ENCODE peak calls at places on chromosomes 13 and 19, in eight cellular contexts. One of them, this sample, is unnamed.

GRCh38 chr19:10070730-10071446 is 15.2 kb upstream of the SHFL start:
- DNase-seq in activated gamma-delta T cell treated with anti-CD3 and anti-CD28 coated beads, Interleukin-2, amount 50 U/mL, for 16 hours: no peak
- DNase-seq in Daoy: no peak
- DNase-seq in activated CD4-positive, alpha-beta T cell treated with anti-CD3 and anti-CD28 coated beads, Interleukin-2, amount 50 U/mL, for 1 hour: no peak
- DNase-seq in adipocyte: no peak
- DNase-seq in PC-3: no peak
- DNase-seq in fibroblast of pulmonary artery: no peak
- DNase-seq in NCI-H69: no peak
- DNase-seq in this sample: no peak

GRCh38 chr13:99698816-99699099 is 197.5 kb downstream of the TM9SF2 start:
- DNase-seq in PC-3: no peak
- DNase-seq in activated gamma-delta T cell treated with anti-CD3 and anti-CD28 coated beads, Interleukin-2, amount 50 U/mL, for 16 hours: no peak
- DNase-seq in adipocyte: no peak
- DNase-seq in Daoy: no peak
- DNase-seq in activated CD4-positive, alpha-beta T cell treated with anti-CD3 and anti-CD28 coated beads, Interleukin-2, amount 50 U/mL, for 1 hour: no peak
- DNase-seq in fibroblast of pulmonary artery: no peak
- DNase-seq in NCI-H69: peak
- DNase-seq in this sample: no peak

GRCh38 chr19:33125929-33126388 is 6.0 kb upstream of the WDR88 start:
- DNase-seq in PC-3: peak
- DNase-seq in adipocyte: peak
- DNase-seq in Daoy: peak
- DNase-seq in NCI-H69: peak
- DNase-seq in fibroblast of pulmonary artery: peak
- DNase-seq in activated CD4-positive, alpha-beta T cell treated with anti-CD3 and anti-CD28 coated beads, Interleukin-2, amount 50 U/mL, for 1 hour: peak
- DNase-seq in activated gamma-delta T cell treated with anti-CD3 and anti-CD28 coated beads, Interleukin-2, amount 50 U/mL, for 16 hours: peak
- DNase-seq in this sample: peak

GRCh38 chr19:1163934-1164683 is 10.0 kb downstream of the SBNO2 start:
- DNase-seq in activated gamma-delta T cell treated with anti-CD3 and anti-CD28 coated beads, Interleukin-2, amount 50 U/mL, for 16 hours: no peak
- DNase-seq in activated CD4-positive, alpha-beta T cell treated with anti-CD3 and anti-CD28 coated beads, Interleukin-2, amount 50 U/mL, for 1 hour: no peak
- DNase-seq in fibroblast of pulmonary artery: no peak
- DNase-seq in NCI-H69: peak
- DNase-seq in Daoy: no peak
- DNase-seq in adipocyte: no peak
- DNase-seq in PC-3: no peak
- DNase-seq in this sample: no peak

GRCh38 chr19:17035842-17036424 is 9.3 kb upstream of the CPAMD8 start:
- DNase-seq in NCI-H69: no peak
- DNase-seq in Daoy: peak
- DNase-seq in PC-3: no peak
- DNase-seq in adipocyte: no peak
- DNase-seq in activated gamma-delta T cell treated with anti-CD3 and anti-CD28 coated beads, Interleukin-2, amount 50 U/mL, for 16 hours: no peak
- DNase-seq in activated CD4-positive, alpha-beta T cell treated with anti-CD3 and anti-CD28 coated beads, Interleukin-2, amount 50 U/mL, for 1 hour: no peak
- DNase-seq in fibroblast of pulmonary artery: no peak
- DNase-seq in this sample: no peak

GRCh38 chr13:86585826-86586225 is 786.6 kb upstream of the SLITRK6 start:
- DNase-seq in Daoy: peak
- DNase-seq in activated gamma-delta T cell treated with anti-CD3 and anti-CD28 coated beads, Interleukin-2, amount 50 U/mL, for 16 hours: no peak
- DNase-seq in PC-3: peak
- DNase-seq in adipocyte: peak
- DNase-seq in activated CD4-positive, alpha-beta T cell treated with anti-CD3 and anti-CD28 coated beads, Interleukin-2, amount 50 U/mL, for 1 hour: no peak
- DNase-seq in fibroblast of pulmonary artery: peak
- DNase-seq in NCI-H69: peak
- DNase-seq in this sample: no peak

GRCh38 chr19:41083516-41083915 is 4.7 kb upstream of the CYP2A13 start:
- DNase-seq in activated CD4-positive, alpha-beta T cell treated with anti-CD3 and anti-CD28 coated beads, Interleukin-2, amount 50 U/mL, for 1 hour: no peak
- DNase-seq in PC-3: peak
- DNase-seq in adipocyte: no peak
- DNase-seq in Daoy: peak
- DNase-seq in activated gamma-delta T cell treated with anti-CD3 and anti-CD28 coated beads, Interleukin-2, amount 50 U/mL, for 16 hours: no peak
- DNase-seq in NCI-H69: no peak
- DNase-seq in fibroblast of pulmonary artery: no peak
- DNase-seq in this sample: no peak

GRCh38 chr19:12647490-12648071 is 19.0 kb downstream of the MAN2B1 start:
- DNase-seq in activated CD4-positive, alpha-beta T cell treated with anti-CD3 and anti-CD28 coated beads, Interleukin-2, amount 50 U/mL, for 1 hour: no peak
- DNase-seq in activated gamma-delta T cell treated with anti-CD3 and anti-CD28 coated beads, Interleukin-2, amount 50 U/mL, for 16 hours: no peak
- DNase-seq in NCI-H69: peak
- DNase-seq in adipocyte: peak
- DNase-seq in fibroblast of pulmonary artery: peak
- DNase-seq in PC-3: no peak
- DNase-seq in Daoy: peak
- DNase-seq in this sample: no peak

GRCh38 chr13:27918918-27919255 is 913 bp upstream of the PDX1 start:
- DNase-seq in activated gamma-delta T cell treated with anti-CD3 and anti-CD28 coated beads, Interleukin-2, amount 50 U/mL, for 16 hours: no peak
- DNase-seq in PC-3: no peak
- DNase-seq in NCI-H69: no peak
- DNase-seq in fibroblast of pulmonary artery: no peak
- DNase-seq in activated CD4-positive, alpha-beta T cell treated with anti-CD3 and anti-CD28 coated beads, Interleukin-2, amount 50 U/mL, for 1 hour: no peak
- DNase-seq in adipocyte: no peak
- DNase-seq in Daoy: no peak
- DNase-seq in this sample: no peak

GRCh38 chr13:110275931-110276552 is 30.9 kb downstream of the COL4A1 start:
- DNase-seq in activated gamma-delta T cell treated with anti-CD3 and anti-CD28 coated beads, Interleukin-2, amount 50 U/mL, for 16 hours: no peak
- DNase-seq in activated CD4-positive, alpha-beta T cell treated with anti-CD3 and anti-CD28 coated beads, Interleukin-2, amount 50 U/mL, for 1 hour: no peak
- DNase-seq in NCI-H69: no peak
- DNase-seq in fibroblast of pulmonary artery: no peak
- DNase-seq in Daoy: no peak
- DNase-seq in PC-3: no peak
- DNase-seq in adipocyte: peak
- DNase-seq in this sample: no peak

GRCh38 chr19:42066075-42066754 is 3.8 kb downstream of the GRIK5 start:
- DNase-seq in fibroblast of pulmonary artery: peak
- DNase-seq in activated gamma-delta T cell treated with anti-CD3 and anti-CD28 coated beads, Interleukin-2, amount 50 U/mL, for 16 hours: no peak
- DNase-seq in adipocyte: no peak
- DNase-seq in NCI-H69: peak
- DNase-seq in PC-3: peak
- DNase-seq in Daoy: peak
- DNase-seq in activated CD4-positive, alpha-beta T cell treated with anti-CD3 and anti-CD28 coated beads, Interleukin-2, amount 50 U/mL, for 1 hour: no peak
- DNase-seq in this sample: no peak

GRCh38 chr13:25384747-25385270 is 13.0 kb downstream of the ATP8A2 start:
- DNase-seq in PC-3: no peak
- DNase-seq in Daoy: no peak
- DNase-seq in activated gamma-delta T cell treated with anti-CD3 and anti-CD28 coated beads, Interleukin-2, amount 50 U/mL, for 16 hours: no peak
- DNase-seq in activated CD4-positive, alpha-beta T cell treated with anti-CD3 and anti-CD28 coated beads, Interleukin-2, amount 50 U/mL, for 1 hour: no peak
- DNase-seq in adipocyte: no peak
- DNase-seq in NCI-H69: no peak
- DNase-seq in fibroblast of pulmonary artery: no peak
- DNase-seq in this sample: no peak

GRCh38 chr19:1568320-1569019 is at the start of gene MEX3D:
- DNase-seq in adipocyte: peak
- DNase-seq in PC-3: peak
- DNase-seq in NCI-H69: peak
- DNase-seq in Daoy: peak
- DNase-seq in fibroblast of pulmonary artery: peak
- DNase-seq in activated gamma-delta T cell treated with anti-CD3 and anti-CD28 coated beads, Interleukin-2, amount 50 U/mL, for 16 hours: peak
- DNase-seq in activated CD4-positive, alpha-beta T cell treated with anti-CD3 and anti-CD28 coated beads, Interleukin-2, amount 50 U/mL, for 1 hour: peak
- DNase-seq in this sample: peak

GRCh38 chr13:99687728-99688397 is 186.6 kb downstream of the TM9SF2 start:
- DNase-seq in activated gamma-delta T cell treated with anti-CD3 and anti-CD28 coated beads, Interleukin-2, amount 50 U/mL, for 16 hours: no peak
- DNase-seq in Daoy: peak
- DNase-seq in activated CD4-positive, alpha-beta T cell treated with anti-CD3 and anti-CD28 coated beads, Interleukin-2, amount 50 U/mL, for 1 hour: no peak
- DNase-seq in PC-3: no peak
- DNase-seq in NCI-H69: peak
- DNase-seq in fibroblast of pulmonary artery: no peak
- DNase-seq in adipocyte: no peak
- DNase-seq in this sample: no peak

GRCh38 chr13:36163809-36164308 is 32.7 kb upstream of the DCLK1 start:
- DNase-seq in PC-3: peak
- DNase-seq in NCI-H69: peak
- DNase-seq in fibroblast of pulmonary artery: peak
- DNase-seq in activated CD4-positive, alpha-beta T cell treated with anti-CD3 and anti-CD28 coated beads, Interleukin-2, amount 50 U/mL, for 1 hour: no peak
- DNase-seq in Daoy: peak
- DNase-seq in adipocyte: peak
- DNase-seq in activated gamma-delta T cell treated with anti-CD3 and anti-CD28 coated beads, Interleukin-2, amount 50 U/mL, for 16 hours: no peak
- DNase-seq in this sample: no peak

GRCh38 chr13:108213946-108214345 is 1.4 kb downstream of the LIG4 start:
- DNase-seq in PC-3: peak
- DNase-seq in Daoy: no peak
- DNase-seq in activated gamma-delta T cell treated with anti-CD3 and anti-CD28 coated beads, Interleukin-2, amount 50 U/mL, for 16 hours: no peak
- DNase-seq in activated CD4-positive, alpha-beta T cell treated with anti-CD3 and anti-CD28 coated beads, Interleukin-2, amount 50 U/mL, for 1 hour: no peak
- DNase-seq in adipocyte: no peak
- DNase-seq in fibroblast of pulmonary artery: no peak
- DNase-seq in NCI-H69: peak
- DNase-seq in this sample: no peak

GRCh38 chr19:18735324-18735723 is 51.8 kb downstream of the CRTC1 start:
- DNase-seq in NCI-H69: peak
- DNase-seq in PC-3: no peak
- DNase-seq in Daoy: no peak
- DNase-seq in activated gamma-delta T cell treated with anti-CD3 and anti-CD28 coated beads, Interleukin-2, amount 50 U/mL, for 16 hours: no peak
- DNase-seq in activated CD4-positive, alpha-beta T cell treated with anti-CD3 and anti-CD28 coated beads, Interleukin-2, amount 50 U/mL, for 1 hour: no peak
- DNase-seq in fibroblast of pulmonary artery: no peak
- DNase-seq in adipocyte: no peak
- DNase-seq in this sample: no peak

GRCh38 chr19:51079486-51080110 is 3.1 kb downstream of the KLK14 start:
- DNase-seq in adipocyte: no peak
- DNase-seq in activated gamma-delta T cell treated with anti-CD3 and anti-CD28 coated beads, Interleukin-2, amount 50 U/mL, for 16 hours: no peak
- DNase-seq in activated CD4-positive, alpha-beta T cell treated with anti-CD3 and anti-CD28 coated beads, Interleukin-2, amount 50 U/mL, for 1 hour: no peak
- DNase-seq in PC-3: no peak
- DNase-seq in Daoy: peak
- DNase-seq in NCI-H69: no peak
- DNase-seq in fibroblast of pulmonary artery: peak
- DNase-seq in this sample: no peak